ENCODE peak calls at places on chromosome 10, in four cellular contexts. H is CD4-positive, alpha-beta memory T cell; Y is BJ; G is fibroblast of the aortic adventitia. E is an unnamed sample.

GRCh38 chr10:68202965-68203358 is 29.0 kb downstream of the ATOH7 start:
- DNase-seq in H (no peak), Y (no peak), G (peak), E (no peak)

GRCh38 chr10:56537984-56538383 is 176.9 kb upstream of the ZWINT start:
- DNase-seq in H (no peak), Y (no peak), G (peak), E (no peak)

GRCh38 chr10:101941871-101942270 is 98.3 kb upstream of the KCNIP2 start:
- DNase-seq in H (no peak), Y (no peak), G (peak), E (no peak)

GRCh38 chr10:81696609-81697388 is 178.2 kb upstream of the NRG3 start:
- DNase-seq in H (no peak), Y (no peak), G (no peak), E (no peak)

GRCh38 chr10:6173203-6173602 is 29.5 kb upstream of the PFKFB3 start:
- DNase-seq in H (peak), Y (no peak), G (no peak), E (peak)

GRCh38 chr10:46285966-46286620 is 704 bp upstream of the ANTXRL start:
- DNase-seq in H (no peak), Y (no peak), G (no peak), E (no peak)

GRCh38 chr10:46547331-46547880 is 9.1 kb downstream of the GPRIN2 start:
- DNase-seq in H (peak), Y (no peak), G (no peak), E (no peak)

GRCh38 chr10:7300327-7300726 is 110.5 kb downstream of the SFMBT2 start:
- DNase-seq in H (no peak), Y (no peak), G (no peak), E (no peak)

GRCh38 chr10:81036257-81036656 is 498.6 kb downstream of the SH2D4B start:
- DNase-seq in H (no peak), Y (no peak), G (no peak), E (no peak)

GRCh38 chr10:73647211-73647874 is 6.1 kb upstream of the MYOZ1 start:
- DNase-seq in H (no peak), Y (no peak), G (no peak), E (peak)

GRCh38 chr10:130049244-130049643 is 61.4 kb downstream of the C10orf143 start:
- DNase-seq in H (no peak), Y (no peak), G (no peak), E (no peak)

GRCh38 chr10:89414146-89414878 is at the start of gene IFIT5:
- DNase-seq in H (peak), Y (no peak), G (peak), E (peak)

GRCh38 chr10:31147220-31147608 is 115.5 kb upstream of the ZNF438 start:
- DNase-seq in H (no peak), Y (peak), G (peak), E (no peak)

GRCh38 chr10:79058899-79059771 is 9.6 kb upstream of the ZMIZ1 start:
- DNase-seq in H (no peak), Y (no peak), G (no peak), E (no peak)

GRCh38 chr10:19683326-19683725 is 132.9 kb upstream of the PLXDC2 start:
- DNase-seq in H (no peak), Y (no peak), G (no peak), E (no peak)

GRCh38 chr10:2541176-2541575 is 526.2 kb upstream of the PFKP start:
- DNase-seq in H (no peak), Y (no peak), G (no peak), E (peak)

GRCh38 chr10:16586358-16587138 is 64.9 kb upstream of the C1QL3 start:
- DNase-seq in H (no peak), Y (no peak), G (no peak), E (no peak)

GRCh38 chr10:20166291-20166690 is 350.1 kb downstream of the PLXDC2 start:
- DNase-seq in H (no peak), Y (no peak), G (no peak), E (no peak)

GRCh38 chr10:72063703-72064391 is 24.5 kb downstream of the SPOCK2 start:
- DNase-seq in H (peak), Y (no peak), G (no peak), E (no peak)

GRCh38 chr10:91073301-91073780 is 147.1 kb upstream of the PCGF5 start:
- DNase-seq in H (no peak), Y (no peak), G (no peak), E (no peak)

GRCh38 chr10:5589963-5590511 is 65.3 kb downstream of the CALML3 start:
- DNase-seq in H (no peak), Y (no peak), G (peak), E (no peak)

GRCh38 chr10:113539789-113540188 is 13.1 kb upstream of the HABP2 start:
- DNase-seq in H (no peak), Y (no peak), G (peak), E (no peak)

GRCh38 chr10:59954296-59954695 is 47.9 kb upstream of the CCDC6 start:
- DNase-seq in H (no peak), Y (no peak), G (peak), E (no peak)

GRCh38 chr10:80504897-80505465 is 32.7 kb upstream of the SH2D4B start:
- DNase-seq in H (no peak), Y (no peak), G (no peak), E (no peak)

GRCh38 chr10:110864662-110865140 is 7.0 kb upstream of the PDCD4 start:
- DNase-seq in H (peak), Y (no peak), G (no peak), E (peak)

GRCh38 chr10:114437456-114438292 is 33.4 kb upstream of the AFAP1L2 start:
- DNase-seq in H (no peak), Y (no peak), G (peak), E (no peak)

GRCh38 chr10:69575164-69575722 is 2.0 kb upstream of the NEUROG3 start:
- DNase-seq in H (no peak), Y (no peak), G (no peak), E (no peak)

GRCh38 chr10:69571618-69572158 is 1.5 kb downstream of the NEUROG3 start:
- DNase-seq in H (no peak), Y (no peak), G (no peak), E (no peak)

GRCh38 chr10:69572159-69573055 is 815 bp downstream of the NEUROG3 start:
- DNase-seq in H (no peak), Y (no peak), G (no peak), E (no peak)

GRCh38 chr10:69574571-69574978 is 1.4 kb upstream of the NEUROG3 start:
- DNase-seq in H (no peak), Y (no peak), G (no peak), E (no peak)

DNA sequence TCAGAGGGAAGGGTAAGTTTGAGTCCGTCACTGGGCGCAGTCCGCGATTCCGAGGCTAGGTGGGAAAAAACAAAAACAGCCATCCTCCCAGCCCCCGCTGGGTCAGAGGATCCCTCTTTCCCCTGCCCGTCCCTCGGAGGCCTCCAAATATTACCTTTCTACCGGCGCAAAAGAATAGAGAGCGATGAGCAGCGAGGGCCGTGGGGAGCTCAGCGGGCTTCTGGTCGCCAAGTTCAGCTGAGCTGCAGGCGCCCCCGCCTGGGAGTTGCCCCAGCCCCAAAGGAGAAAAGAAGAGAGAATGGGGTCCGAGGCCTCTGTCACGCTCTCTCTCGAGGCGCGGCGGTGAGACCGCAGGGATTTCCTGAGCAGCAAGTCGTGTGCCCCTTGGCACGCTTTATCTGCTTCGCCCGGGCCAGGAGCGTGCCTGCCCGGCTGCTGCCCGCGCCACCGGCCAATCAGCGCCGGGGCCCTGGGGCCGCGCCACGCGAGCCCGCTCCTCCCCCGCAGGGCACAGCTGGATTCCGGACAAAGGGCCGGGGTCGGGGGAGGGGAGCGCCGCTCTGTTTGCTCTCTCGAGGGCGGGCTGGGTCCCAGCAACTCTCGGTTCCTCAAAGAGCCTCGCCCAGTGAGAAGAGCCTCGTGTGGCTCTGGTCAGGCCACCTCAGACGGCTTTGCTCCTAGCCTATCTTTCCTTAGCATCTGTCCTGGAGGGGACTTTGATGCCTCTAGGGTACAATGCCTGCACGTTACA is at the start of gene NEUROG3:
- DNase-seq in H (no peak), Y (no peak), G (no peak), E (no peak)
- H3K4me3 ChIP-seq in H (peak), Y (no peak), G (no peak), E (peak)

GRCh38 chr10:132186488-132187413 is at the start of gene DPYSL4:
- DNase-seq in H (no peak), Y (no peak), G (no peak), E (no peak)
- H3K4me3 ChIP-seq in H (no peak), Y (peak), G (peak), E (peak)

DNA sequence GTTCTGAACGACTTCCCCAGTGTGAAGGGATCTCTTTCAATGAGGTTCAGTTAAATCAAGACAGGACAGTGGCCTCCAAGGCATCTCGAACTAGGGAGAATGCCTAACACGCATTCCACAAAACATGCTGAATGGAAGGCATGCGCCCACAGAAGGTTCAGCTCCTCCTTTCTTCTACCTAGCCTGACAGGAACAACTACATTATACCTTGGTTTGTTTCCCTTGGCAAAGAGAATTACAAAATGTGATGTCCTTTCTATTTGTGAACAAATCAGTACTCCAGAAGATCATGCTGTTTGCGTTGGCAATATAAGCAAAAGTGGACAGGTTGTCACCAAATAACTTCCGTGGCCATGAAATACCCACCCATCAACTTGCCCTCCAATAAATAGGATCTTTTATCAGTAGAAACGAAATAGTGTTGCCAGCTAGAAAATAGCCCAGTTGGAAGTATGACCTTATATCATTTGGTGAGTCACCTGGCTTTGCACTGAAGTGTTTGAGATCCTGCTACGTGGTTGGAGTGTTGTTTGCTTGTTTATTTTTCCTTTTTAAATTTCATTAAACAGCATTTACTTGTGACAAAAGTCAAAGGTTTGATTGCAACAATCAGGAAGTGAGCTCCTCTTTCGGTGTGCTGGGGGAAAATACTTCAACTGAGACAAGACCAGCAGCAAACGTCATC is 117.0 kb upstream of the FAM204A start:
- DNase-seq in H (no peak), Y (no peak), G (no peak), E (no peak)
- H3K4me3 ChIP-seq in H (no peak), Y (no peak), G (no peak), E (peak)

DNA sequence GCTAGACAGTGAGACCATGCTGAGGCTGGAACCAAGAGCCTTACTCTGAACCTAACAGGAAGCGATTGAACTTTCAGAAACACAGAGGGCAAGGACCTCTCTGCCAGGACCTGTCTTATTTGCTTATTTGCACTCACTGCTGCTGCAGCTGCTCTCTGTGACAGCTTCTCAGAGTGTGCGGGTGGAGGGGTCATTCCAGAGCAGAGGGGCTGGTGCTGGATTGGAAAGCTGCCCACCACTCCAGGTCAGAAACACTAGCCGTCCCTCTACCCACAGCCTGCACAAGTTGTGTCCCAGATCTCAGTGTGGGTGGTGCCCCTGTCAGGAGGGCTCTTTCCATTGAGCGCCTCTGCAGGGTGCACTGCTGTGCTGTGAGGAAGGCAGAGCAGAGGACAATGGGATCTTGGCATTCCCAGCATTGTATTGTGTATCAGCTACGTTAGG is 126.2 kb downstream of the CCNY start:
- DNase-seq in H (no peak), Y (no peak), G (no peak), E (no peak)
- H3K4me3 ChIP-seq in H (no peak), Y (no peak), G (no peak), E (no peak)

GRCh38 chr10:1170867-1171180 is 114.6 kb downstream of the WDR37 start:
- DNase-seq in H (no peak), Y (no peak), G (no peak), E (no peak)
- H3K4me3 ChIP-seq in H (no peak), Y (no peak), G (no peak), E (no peak)

GRCh38 chr10:92240289-92241157 is 50.4 kb downstream of the CPEB3 start:
- DNase-seq in H (peak), Y (peak), G (peak), E (peak)

GRCh38 chr10:92239185-92239599 is 51.7 kb downstream of the CPEB3 start:
- DNase-seq in H (no peak), Y (no peak), G (no peak), E (no peak)

GRCh38 chr10:92238062-92238585 is 52.8 kb downstream of the CPEB3 start:
- DNase-seq in H (no peak), Y (no peak), G (no peak), E (no peak)

GRCh38 chr10:92239600-92240288 is 51.1 kb downstream of the CPEB3 start:
- DNase-seq in H (peak), Y (no peak), G (peak), E (peak)

DNA sequence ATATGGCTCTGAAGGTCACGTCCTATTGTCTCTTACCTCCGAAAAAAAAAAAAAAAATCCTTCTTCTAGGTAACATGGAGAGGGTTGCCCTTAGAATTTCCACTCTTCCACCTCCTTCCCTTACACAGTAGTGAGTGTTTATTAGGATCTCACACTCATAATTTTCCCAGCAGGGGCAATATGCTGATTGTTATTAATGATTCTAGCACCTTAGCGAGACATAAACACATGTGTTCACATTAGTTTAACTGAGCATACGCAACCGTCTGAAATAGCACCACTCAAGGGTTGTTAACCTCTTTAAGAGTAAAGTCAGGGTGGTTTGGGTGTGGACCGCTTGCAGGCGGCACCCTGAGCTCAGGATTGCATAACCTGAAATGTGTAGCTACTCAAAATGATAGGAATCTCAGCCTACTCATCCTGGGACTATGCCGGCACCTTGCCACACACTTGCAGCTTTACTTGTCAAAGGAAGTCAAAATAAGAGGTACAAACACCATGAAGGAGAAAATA is 52.2 kb downstream of the CPEB3 start:
- DNase-seq in H (no peak), Y (peak), G (peak), E (no peak)
- H3K4me3 ChIP-seq in H (no peak), Y (peak), G (peak), E (no peak)

DNA sequence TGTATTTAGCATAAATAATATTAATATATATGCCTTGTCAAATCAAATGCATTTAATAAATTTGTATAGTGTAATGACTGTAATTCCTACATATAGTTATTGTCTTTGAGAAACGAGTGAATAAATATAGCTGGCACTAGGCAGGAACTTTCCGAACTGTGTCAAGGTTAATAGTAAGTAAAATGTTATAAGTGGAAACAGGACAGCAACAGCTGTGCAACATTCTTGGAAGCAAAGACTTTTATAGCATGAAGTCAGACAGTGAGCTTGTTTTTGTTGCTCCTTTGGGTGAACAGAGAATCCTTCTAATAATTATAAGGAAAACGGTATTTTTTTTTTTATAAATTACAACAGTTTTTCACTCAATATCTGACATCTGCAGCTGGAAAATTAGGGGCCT is 14.0 kb upstream of the EXOC6 start:
- DNase-seq in H (no peak), Y (no peak), G (no peak), E (no peak)
- H3K4me3 ChIP-seq in H (no peak), Y (no peak), G (no peak), E (no peak)

GRCh38 chr10:60998932-60999331 is 54.9 kb upstream of the RHOBTB1 start:
- DNase-seq in H (no peak), Y (no peak), G (no peak), E (no peak)

GRCh38 chr10:61001731-61002122 is 57.7 kb upstream of the RHOBTB1 start:
- DNase-seq in H (no peak), Y (no peak), G (no peak), E (no peak)

DNA sequence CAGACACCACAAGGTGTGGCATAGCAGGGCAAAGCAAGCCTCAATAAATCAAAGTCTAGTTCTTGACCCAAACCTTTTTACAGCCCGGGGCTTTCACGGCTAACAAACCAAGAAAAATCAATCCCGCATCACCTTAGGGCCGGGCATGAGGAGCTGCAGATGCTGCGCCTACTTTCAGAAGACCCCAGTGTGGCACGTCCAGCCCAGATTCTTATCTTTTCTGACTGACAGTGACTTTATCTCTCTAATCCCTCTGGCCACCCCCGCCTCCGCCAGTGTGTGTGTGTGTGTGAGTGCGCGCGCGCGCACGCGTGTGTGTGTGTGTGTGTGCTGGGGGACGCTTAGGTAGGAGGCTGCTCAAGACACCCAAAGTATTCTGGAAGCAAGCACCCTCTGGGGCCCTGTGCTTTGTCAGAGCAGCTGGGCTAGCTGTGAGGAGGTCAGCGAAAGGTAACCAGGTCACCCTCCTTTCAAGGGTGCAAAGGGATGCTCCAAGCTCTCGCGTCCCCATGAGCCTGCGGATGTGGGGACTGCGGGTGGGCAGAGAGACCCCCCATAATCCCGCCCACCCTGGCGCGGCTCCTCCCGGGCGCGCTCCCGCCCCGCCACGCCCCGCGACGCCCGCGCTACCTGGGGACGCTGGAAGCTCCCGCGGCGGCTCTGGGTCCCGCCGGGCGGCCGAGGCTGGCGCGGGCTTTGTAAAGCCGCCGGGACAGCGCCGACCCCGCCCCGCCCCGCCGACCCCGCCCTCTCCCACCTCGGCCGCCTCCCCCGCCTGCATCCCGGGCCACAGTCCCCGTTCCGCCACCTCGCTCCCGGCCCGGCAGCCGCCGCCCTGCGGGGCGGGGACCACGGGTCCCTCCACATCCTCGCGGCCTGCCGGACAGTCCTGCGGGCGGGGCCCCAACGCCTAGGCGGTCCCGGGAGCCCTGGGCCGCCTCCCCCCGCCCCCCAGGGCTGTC is 57.1 kb upstream of the RHOBTB1 start:
- DNase-seq in H (no peak), Y (no peak), G (no peak), E (no peak)
- H3K4me3 ChIP-seq in H (no peak), Y (peak), G (peak), E (no peak)

E was measured in naive thymus-derived CD4-positive, alpha-beta T cell.